ENCODE peak calls at places on chromosomes 13 and 19, in ten cellular contexts. N, I, F, O, M, S, Z, P, V and G are unnamed samples.

GRCh38 chr13:110305001-110305400 is 2.0 kb downstream of the COL4A1 start:
- DNase-seq in N (no peak), I (no peak), F (no peak), O (no peak), M (no peak), S (no peak), Z (no peak), P (no peak), V (no peak), G (no peak)

GRCh38 chr19:10417598-10418280 is 2.6 kb upstream of the PDE4A start:
- DNase-seq in N (no peak), I (no peak), F (no peak), O (no peak), M (no peak), S (no peak), Z (no peak), P (no peak), V (peak; percentile 77), G (no peak)

GRCh38 chr13:40096357-40096911 is 441.0 kb downstream of the COG6 start:
- DNase-seq in N (no peak), I (peak; percentile 12), F (no peak), O (no peak), M (no peak), S (peak; percentile 50), Z (peak; percentile 32), P (no peak), V (no peak), G (no peak)

GRCh38 chr13:79404985-79405384 is 1.1 kb downstream of the RBM26 start:
- DNase-seq in N (no peak), I (no peak), F (no peak), O (no peak), M (no peak), S (no peak), Z (peak; percentile 29), P (no peak), V (no peak), G (no peak)

GRCh38 chr19:6058411-6059201 is 51.7 kb downstream of the RFX2 start:
- DNase-seq in N (no peak), I (no peak), F (no peak), O (no peak), M (no peak), S (no peak), Z (no peak), P (no peak), V (no peak), G (no peak)

GRCh38 chr13:106472621-106473020 is 62.8 kb downstream of the EFNB2 start:
- DNase-seq in N (no peak), I (no peak), F (no peak), O (no peak), M (no peak), S (no peak), Z (no peak), P (no peak), V (no peak), G (peak; percentile 61)

GRCh38 chr19:27971071-27971470 is 1241.9 kb downstream of the UQCRFS1 start:
- DNase-seq in N (no peak), I (no peak), F (no peak), O (peak; percentile 12), M (no peak), S (no peak), Z (no peak), P (no peak), V (no peak), G (peak; percentile 41)

GRCh38 chr19:6516018-6516658 is 14.0 kb upstream of the TUBB4A start:
- DNase-seq in N (no peak), I (peak; percentile 39), F (peak; percentile 41), O (peak; percentile 95), M (peak; percentile 85), S (peak; percentile 89), Z (peak; percentile 84), P (peak; percentile 99), V (peak; percentile 95), G (peak; percentile 91)

GRCh38 chr13:42549555-42549941 is 24.4 kb upstream of the TNFSF11 start:
- DNase-seq in N (no peak), I (no peak), F (no peak), O (no peak), M (no peak), S (no peak), Z (peak; percentile 39), P (no peak), V (no peak), G (no peak)

GRCh38 chr13:49681837-49682236 is 9.4 kb downstream of the EBPL start:
- DNase-seq in N (no peak), I (no peak), F (no peak), O (peak; percentile 51), M (no peak), S (no peak), Z (no peak), P (no peak), V (no peak), G (peak; percentile 45)

GRCh38 chr13:79775830-79776229 is 294.9 kb downstream of the NDFIP2 start:
- DNase-seq in N (no peak), I (no peak), F (peak; percentile 47), O (peak; percentile 62), M (no peak), S (peak; percentile 82), Z (no peak), P (peak; percentile 47), V (no peak), G (peak; percentile 15)